ENCODE peak calls at places on chromosomes 12 and 14, in five cellular contexts. H, X, K, N and R are unnamed samples. For H3K27me3, the result is how much of the 10 kb centered on the place peaks cover.

GRCh38 chr14:36661506-36662257 is at the start of gene PAX9:
- DNase-seq in H (no peak), K (peak), X (peak), N (peak), R (peak)

GRCh38 chr12:112524269-112524668 is 105.5 kb downstream of the PTPN11 start:
- DNase-seq in K (no peak), X (no peak), H (no peak), N (no peak), R (no peak)

GRCh38 chr14:99564256-99564902 is 39.6 kb downstream of the CCDC85C start:
- DNase-seq in H (peak), X (peak), K (peak), N (peak), R (no peak)

GRCh38 chr14:24251880-24252288 is 9.5 kb upstream of the TINF2 start:
- DNase-seq in K (no peak), H (no peak), N (no peak), X (peak), R (no peak)

GRCh38 chr12:15423629-15424028 is 101.3 kb downstream of the PTPRO start:
- DNase-seq in H (no peak), X (peak), N (no peak), K (no peak), R (no peak)

GRCh38 chr12:8018666-8019581 is 13.6 kb upstream of the FOXJ2 start:
- DNase-seq in X (no peak), H (no peak), N (no peak), K (no peak), R (no peak)

GRCh38 chr12:106984588-106985137 is 2.3 kb downstream of the MTERF2 start:
- DNase-seq in X (no peak), N (no peak), K (no peak), H (no peak), R (no peak)

GRCh38 chr14:32256606-32257005 is 53.5 kb upstream of the RNU6-8 start:
- DNase-seq in X (peak), N (no peak), K (no peak), H (no peak), R (no peak)

GRCh38 chr12:124294686-124295315 is at the start of gene RFLNA:
- DNase-seq in H (peak), N (no peak), K (no peak), X (peak), R (no peak)

GRCh38 chr14:96271421-96271762 is 15.4 kb downstream of the BDKRB1 start:
- DNase-seq in X (no peak), H (no peak), N (no peak), K (no peak), R (no peak)

GRCh38 chr12:2853626-2854025 is 3.2 kb downstream of the TEX52 start:
- DNase-seq in X (peak), N (peak), K (peak), H (peak), R (peak)

GRCh38 chr12:532908-533565 is 73.3 kb downstream of the B4GALNT3 start:
- DNase-seq in N (peak), H (no peak), K (no peak), X (peak), R (no peak)

GRCh38 chr12:50620050-50620974 is 115.5 kb downstream of the DIP2B start:
- DNase-seq in X (peak), N (peak), K (no peak), H (no peak), R (no peak)

GRCh38 chr14:93072659-93073365 is 42.9 kb downstream of the ITPK1 start:
- DNase-seq in H (no peak), K (no peak), N (no peak), X (no peak), R (no peak)

GRCh38 chr14:51564986-51565604 is 86.6 kb upstream of the FRMD6 start:
- DNase-seq in K (no peak), H (no peak), N (no peak), X (peak), R (no peak)

GRCh38 chr14:89184952-89185351 is 232.1 kb downstream of the FOXN3 start:
- DNase-seq in K (no peak), N (no peak), H (no peak), X (no peak), R (no peak)

GRCh38 chr12:517538-517937 is 57.8 kb downstream of the B4GALNT3 start:
- DNase-seq in N (no peak), K (no peak), H (no peak), X (peak), R (no peak)

GRCh38 chr12:131683266-131684014 is 27.4 kb upstream of the SFSWAP start:
- DNase-seq in K (peak), H (no peak), X (no peak), N (no peak), R (no peak)

GRCh38 chr12:120350576-120351350 is 18.2 kb downstream of the MSI1 start:
- DNase-seq in N (no peak), X (no peak), H (no peak), K (peak), R (peak)

GRCh38 chr12:119775246-119775895 is 101.7 kb downstream of the CIT start:
- DNase-seq in K (no peak), H (no peak), N (no peak), X (no peak), R (no peak)

GRCh38 chr14:58430156-58430555 is 2.6 kb downstream of the KIAA0586 start:
- DNase-seq in K (no peak), H (no peak), N (no peak), X (peak), R (no peak)

GRCh38 chr14:96390965-96391292 is 999 bp upstream of the AK7 start:
- DNase-seq in N (no peak), H (no peak), K (no peak), X (no peak), R (no peak)

GRCh38 chr12:46267618-46268348 is 1.1 kb downstream of the SLC38A1 start:
- DNase-seq in H (peak), K (no peak), N (peak), X (peak), R (no peak)

GRCh38 chr12:6688543-6688999 is 604 bp downstream of the ZNF384 start:
- DNase-seq in H (peak), N (no peak), K (no peak), X (peak), R (no peak)

GRCh38 chr12:5648692-5649338 is 216.9 kb downstream of the NTF3 start:
- DNase-seq in N (no peak), H (no peak), K (no peak), X (peak), R (no peak)

GRCh38 chr14:59354666-59355065 is 110.5 kb downstream of the GPR135 start:
- DNase-seq in H (no peak), K (no peak), X (peak), N (no peak), R (no peak)

GRCh38 chr14:51661504-51661903 is 9.8 kb downstream of the FRMD6 start:
- DNase-seq in X (peak), N (no peak), H (no peak), K (no peak), R (no peak)

GRCh38 chr14:77663289-77663688 is 44.5 kb downstream of the ALKBH1 start:
- DNase-seq in N (no peak), X (peak), K (no peak), H (no peak), R (no peak)

GRCh38 chr12:57983150-57983857 is 41.9 kb downstream of the ATP23 start:
- DNase-seq in N (peak), H (peak), K (no peak), X (peak), R (no peak)

GRCh38 chr14:77097006-77097688 is 911 bp upstream of the CIPC start:
- DNase-seq in X (no peak), K (no peak), N (no peak), H (no peak), R (no peak)

GRCh38 chr12:102095677-102096263 is 24.1 kb downstream of the NUP37 start:
- DNase-seq in H (no peak), K (no peak), X (peak), N (no peak), R (no peak)

GRCh38 chr12:94225924-94226630 is 77.7 kb downstream of the PLXNC1 start:
- DNase-seq in X (no peak), N (no peak), K (no peak), H (no peak), R (no peak)

GRCh38 chr12:22935090-22935489 is 310.1 kb downstream of the ETNK1 start:
- DNase-seq in K (no peak), N (no peak), H (no peak), X (peak), R (no peak)

GRCh38 chr14:54651649-54652048 is 84.7 kb downstream of the SAMD4A start:
- DNase-seq in H (no peak), K (no peak), X (peak), N (no peak), R (no peak)

GRCh38 chr12:139585-139984 is 73.0 kb downstream of the IQSEC3 start:
- DNase-seq in K (no peak), N (no peak), H (no peak), X (peak), R (no peak)

GRCh38 chr14:95311752-95312151 is 8.0 kb downstream of the CLMN start:
- DNase-seq in N (no peak), H (no peak), K (no peak), X (peak), R (no peak)

GRCh38 chr14:70701610-70702009 is 59.9 kb downstream of the TTC9 start:
- DNase-seq in K (no peak), X (no peak), N (no peak), H (no peak), R (no peak)

GRCh38 chr12:116604151-116604550 is 45.0 kb downstream of the MAP1LC3B2 start:
- DNase-seq in X (peak), H (peak), N (no peak), K (no peak), R (no peak)

DNA sequence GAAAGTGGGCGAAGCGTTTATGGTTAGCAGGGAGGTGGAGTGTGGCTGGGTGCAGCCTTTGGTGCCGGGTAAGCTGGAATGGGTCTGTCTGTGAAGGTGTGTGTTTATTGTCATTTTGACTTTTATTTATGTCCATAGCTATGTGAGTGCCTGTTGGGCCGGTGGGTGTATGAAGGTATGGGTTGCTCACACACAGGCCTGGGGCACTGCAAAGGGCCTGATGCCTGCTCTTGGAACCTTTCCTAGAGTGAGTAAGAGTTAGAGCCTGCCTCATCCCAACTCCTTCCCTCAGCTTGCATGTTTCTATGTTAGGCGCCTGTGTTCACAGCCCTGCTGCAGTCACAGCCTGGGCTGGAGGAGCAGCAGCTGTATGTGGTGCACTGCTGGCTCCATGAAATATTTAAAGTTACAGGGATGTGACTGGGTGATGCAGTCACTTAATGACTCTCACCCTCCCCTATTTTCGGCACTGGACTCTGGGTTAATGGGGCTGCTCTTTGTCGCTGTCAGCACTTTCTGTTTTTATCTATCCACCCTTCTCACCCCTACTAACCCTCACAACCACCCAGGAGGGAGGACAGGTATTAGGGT is 2.6 kb upstream of the PPP1R1A start:
- DNase-seq in K (no peak), X (peak), H (no peak), N (no peak), R (no peak)
- H3K27me3 ChIP-seq in K (under half), X (under half), H (under half), N (under half), R (under half)

GRCh38 chr12:114697741-114698565 is 14.0 kb upstream of the TBX3 start:
- DNase-seq in N (no peak), H (no peak), K (no peak), X (peak), R (no peak)
- H3K27me3 ChIP-seq in N (under half), H (under half), K (half or more), X (under half), R (under half)

GRCh38 chr12:52321433-52321832 is 235 bp upstream of the KRT83 start:
- DNase-seq in N (no peak), K (peak), H (no peak), X (no peak), R (no peak)

GRCh38 chr12:52323001-52323400 is 1.8 kb upstream of the KRT83 start:
- DNase-seq in K (peak), X (no peak), N (no peak), H (no peak), R (no peak)

GRCh38 chr12:52319097-52319496 is 2.1 kb downstream of the KRT83 start:
- DNase-seq in N (no peak), H (no peak), X (no peak), K (peak), R (no peak)

GRCh38 chr12:52318241-52318990 is 2.8 kb downstream of the KRT83 start:
- DNase-seq in X (no peak), K (peak), H (no peak), N (no peak), R (no peak)

DNA sequence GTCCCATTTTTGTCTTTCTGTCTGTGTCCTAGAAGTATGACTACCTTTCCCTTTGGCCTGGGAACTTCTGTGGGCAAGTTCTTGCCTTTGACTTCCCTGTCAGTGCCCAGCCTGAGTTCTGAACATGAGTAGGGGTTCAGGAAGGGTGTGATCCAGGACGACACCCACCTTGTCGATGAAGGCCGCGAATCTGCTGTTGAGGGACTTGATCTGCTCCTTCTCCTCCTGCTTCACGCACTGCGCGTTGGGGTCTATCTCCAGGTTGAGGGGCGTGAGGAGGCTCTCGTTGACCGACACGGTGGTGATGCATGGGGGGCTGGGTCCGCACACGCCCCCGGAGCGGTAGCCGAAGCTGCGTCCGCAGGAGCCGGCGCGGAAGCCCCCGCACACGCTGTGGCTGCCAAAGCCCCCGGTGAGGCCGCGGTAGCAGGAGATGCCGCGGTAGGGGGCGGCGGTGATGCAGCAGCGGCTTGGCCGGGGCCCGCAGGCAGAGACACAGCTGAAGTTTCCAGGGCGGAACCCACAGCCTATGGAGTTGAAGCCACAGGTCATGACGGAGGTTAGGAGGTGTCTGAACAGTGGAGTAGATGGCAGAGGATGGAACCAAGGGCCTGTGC is at the start of gene KRT83:
- DNase-seq in K (peak), X (no peak), H (no peak), N (no peak), R (no peak)
- H3K27me3 ChIP-seq in K (under half), X (under half), H (under half), N (under half), R (under half)

GRCh38 chr12:130147875-130148596 is 14.2 kb upstream of the FZD10 start:
- DNase-seq in K (no peak), X (no peak), H (no peak), N (no peak), R (no peak)

GRCh38 chr12:130146532-130146931 is 15.7 kb upstream of the FZD10 start:
- DNase-seq in X (no peak), H (no peak), N (no peak), K (no peak), R (no peak)

GRCh38 chr12:130143136-130143535 is 19.1 kb upstream of the FZD10 start:
- DNase-seq in X (no peak), H (no peak), N (no peak), K (no peak), R (no peak)

GRCh38 chr12:130144256-130144655 is 18.0 kb upstream of the FZD10 start:
- DNase-seq in K (no peak), N (no peak), H (no peak), X (no peak), R (no peak)

DNA sequence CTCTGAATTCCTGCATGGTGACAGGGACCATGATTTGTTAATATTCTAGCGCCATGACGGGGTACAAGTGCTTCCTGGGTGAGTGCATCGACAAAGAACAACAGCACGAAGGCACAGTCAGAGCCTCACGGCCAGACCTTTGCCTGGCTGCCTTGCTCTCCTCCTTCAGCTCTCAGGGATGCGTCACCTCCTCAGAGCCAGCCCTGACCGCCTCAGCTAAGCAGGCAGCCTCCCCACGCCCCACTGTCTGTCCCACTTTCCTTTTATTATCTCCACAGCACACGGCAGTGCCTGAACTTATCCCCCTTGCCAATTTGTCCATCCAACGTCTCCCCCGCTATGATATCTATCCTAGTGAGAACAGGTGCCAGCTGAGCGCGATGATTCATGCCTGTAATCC is 16.5 kb upstream of the FZD10 start:
- DNase-seq in N (no peak), X (no peak), K (no peak), H (no peak), R (no peak)
- H3K27me3 ChIP-seq in N (under half), X (under half), K (under half), H (under half), R (under half)

GRCh38 chr12:54129028-54129903 is 59.5 kb downstream of the SMUG1 start:
- DNase-seq in N (no peak), X (no peak), H (no peak), K (no peak), R (no peak)
- H3K27me3 ChIP-seq in N (under half), X (under half), H (under half), K (under half), R (under half)

DNA sequence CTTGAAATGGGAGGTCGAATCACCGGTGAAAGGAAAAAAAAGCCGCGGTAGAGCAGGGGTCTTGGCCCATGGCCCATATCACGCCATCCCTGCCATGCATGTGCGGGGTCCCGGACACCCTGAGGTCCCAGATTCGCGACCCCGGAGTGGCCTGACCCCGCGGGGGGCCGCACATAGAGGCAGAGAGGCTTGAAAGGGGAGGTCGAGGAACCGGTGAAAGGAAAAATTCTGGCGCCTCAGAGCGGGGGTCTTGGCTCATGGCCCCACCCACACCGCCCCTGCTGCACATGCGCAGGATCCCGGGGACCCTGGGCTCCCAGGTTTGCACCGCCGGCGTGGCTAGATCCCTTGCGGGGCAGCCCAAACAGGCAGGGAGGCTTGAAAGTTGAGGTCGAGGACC is 319.8 kb downstream of the ALG10 start:
- DNase-seq in N (no peak), K (no peak), X (no peak), H (no peak), R (no peak)
- H3K27me3 ChIP-seq in N (under half), K (under half), X (under half), H (under half), R (under half)

GRCh38 chr14:28767851-28768548 is 1.4 kb downstream of the FOXG1 start:
- DNase-seq in K (no peak), N (no peak), H (no peak), X (no peak), R (no peak)
- H3K27me3 ChIP-seq in K (half or more), N (half or more), H (under half), X (half or more), R (under half)

DNA sequence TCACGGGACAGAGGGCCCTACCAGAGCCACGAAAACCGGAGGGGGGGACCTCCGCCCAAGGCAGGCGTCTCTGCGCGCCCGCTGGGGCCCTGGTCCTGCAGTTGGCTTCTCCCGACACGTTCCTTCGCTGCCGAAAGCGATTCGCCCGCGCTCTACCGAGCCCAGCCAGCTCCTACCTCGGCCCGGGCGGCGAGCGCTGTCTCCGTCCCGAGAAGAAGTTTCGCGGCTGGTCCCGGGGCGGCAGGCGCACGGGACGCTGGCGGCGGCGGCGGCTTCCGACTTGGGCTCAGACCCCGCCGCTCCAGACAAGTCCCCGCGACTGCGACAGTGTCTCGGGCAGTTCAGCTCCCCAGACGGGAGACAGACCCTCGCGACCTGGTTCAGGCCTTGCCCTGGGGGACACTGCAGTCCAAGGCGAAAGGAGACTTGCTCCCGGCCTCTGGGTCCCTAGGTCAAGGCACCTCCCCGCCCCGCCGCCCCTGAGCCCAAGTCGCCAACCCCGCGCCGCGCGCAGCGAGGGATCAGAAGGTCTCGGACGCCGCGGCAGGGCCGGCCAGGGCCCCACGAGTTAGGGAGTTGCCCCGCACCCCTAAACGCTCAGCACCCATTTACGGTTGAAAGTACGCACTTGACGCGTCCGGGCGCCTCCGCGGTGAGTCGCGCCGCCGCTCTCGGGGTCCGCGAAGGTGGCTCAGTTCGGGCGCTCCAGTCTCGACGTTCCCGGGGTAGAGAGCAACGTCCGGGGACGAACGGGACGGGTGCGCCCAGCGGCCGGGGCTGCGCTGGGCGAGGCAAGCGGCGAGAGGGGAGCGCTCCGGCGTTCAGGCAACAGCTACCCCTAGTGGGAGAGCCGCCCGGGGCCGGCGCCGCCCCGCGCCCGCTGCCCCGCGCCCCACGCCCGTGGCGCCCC is 1.4 kb upstream of the DIO3 start:
- DNase-seq in H (peak), N (peak), K (no peak), X (peak), R (no peak)
- H3K27me3 ChIP-seq in H (under half), N (half or more), K (half or more), X (half or more), R (under half)